ENCODE peak calls at places on chromosome 1, in ten cellular contexts. One of them, this sample, is unnamed.

GRCh38 chr1:184191181-184191601 is 139.7 kb downstream of the TSEN15 start:
- DNase-seq in Right ventricle myocardium superior: peak
- DNase-seq in activated T-cell treated with anti-CD3 and anti-CD28 coated beads, Interleukin-2, amount 50 U/mL, for 1 hour: no peak
- DNase-seq in left colon: peak
- DNase-seq in endothelial cell: no peak
- DNase-seq in mesothelial cell of epicardium: peak
- DNase-seq in psoas muscle: peak
- DNase-seq in NCI-H146: no peak
- DNase-seq in ELF-1: peak
- DNase-seq in memory B cell: no peak
- DNase-seq in this sample: no peak

GRCh38 chr1:94121411-94121821 is 468 bp upstream of the ABCA4 start:
- DNase-seq in NCI-H146: no peak
- DNase-seq in left colon: no peak
- DNase-seq in memory B cell: no peak
- DNase-seq in endothelial cell: no peak
- DNase-seq in psoas muscle: no peak
- DNase-seq in ELF-1: peak
- DNase-seq in mesothelial cell of epicardium: no peak
- DNase-seq in Right ventricle myocardium superior: no peak
- DNase-seq in activated T-cell treated with anti-CD3 and anti-CD28 coated beads, Interleukin-2, amount 50 U/mL, for 1 hour: no peak
- DNase-seq in this sample: no peak

GRCh38 chr1:55447488-55447887 is 232.3 kb upstream of the USP24 start:
- DNase-seq in activated T-cell treated with anti-CD3 and anti-CD28 coated beads, Interleukin-2, amount 50 U/mL, for 1 hour: no peak
- DNase-seq in psoas muscle: no peak
- DNase-seq in ELF-1: no peak
- DNase-seq in left colon: no peak
- DNase-seq in mesothelial cell of epicardium: no peak
- DNase-seq in Right ventricle myocardium superior: no peak
- DNase-seq in endothelial cell: no peak
- DNase-seq in memory B cell: no peak
- DNase-seq in NCI-H146: no peak
- DNase-seq in this sample: no peak

GRCh38 chr1:234529095-234529494 is 50.1 kb upstream of the TARBP1 start:
- DNase-seq in memory B cell: no peak
- DNase-seq in mesothelial cell of epicardium: no peak
- DNase-seq in NCI-H146: no peak
- DNase-seq in activated T-cell treated with anti-CD3 and anti-CD28 coated beads, Interleukin-2, amount 50 U/mL, for 1 hour: no peak
- DNase-seq in Right ventricle myocardium superior: no peak
- DNase-seq in ELF-1: no peak
- DNase-seq in left colon: no peak
- DNase-seq in endothelial cell: no peak
- DNase-seq in psoas muscle: no peak
- DNase-seq in this sample: no peak

GRCh38 chr1:36457691-36458090 is 6.5 kb downstream of the MRPS15 start:
- DNase-seq in ELF-1: no peak
- DNase-seq in memory B cell: no peak
- DNase-seq in activated T-cell treated with anti-CD3 and anti-CD28 coated beads, Interleukin-2, amount 50 U/mL, for 1 hour: no peak
- DNase-seq in Right ventricle myocardium superior: no peak
- DNase-seq in endothelial cell: no peak
- DNase-seq in psoas muscle: no peak
- DNase-seq in NCI-H146: no peak
- DNase-seq in left colon: no peak
- DNase-seq in mesothelial cell of epicardium: no peak
- DNase-seq in this sample: no peak

GRCh38 chr1:46575300-46575699 is 23.9 kb upstream of the KNCN start:
- DNase-seq in memory B cell: no peak
- DNase-seq in NCI-H146: peak
- DNase-seq in endothelial cell: no peak
- DNase-seq in ELF-1: no peak
- DNase-seq in Right ventricle myocardium superior: no peak
- DNase-seq in psoas muscle: no peak
- DNase-seq in activated T-cell treated with anti-CD3 and anti-CD28 coated beads, Interleukin-2, amount 50 U/mL, for 1 hour: no peak
- DNase-seq in mesothelial cell of epicardium: no peak
- DNase-seq in left colon: no peak
- DNase-seq in this sample: peak

GRCh38 chr1:25806418-25806817 is 6.4 kb downstream of the SELENON start:
- DNase-seq in Right ventricle myocardium superior: peak
- DNase-seq in NCI-H146: no peak
- DNase-seq in endothelial cell: no peak
- DNase-seq in ELF-1: no peak
- DNase-seq in mesothelial cell of epicardium: no peak
- DNase-seq in memory B cell: no peak
- DNase-seq in activated T-cell treated with anti-CD3 and anti-CD28 coated beads, Interleukin-2, amount 50 U/mL, for 1 hour: no peak
- DNase-seq in left colon: no peak
- DNase-seq in psoas muscle: peak
- DNase-seq in this sample: no peak

GRCh38 chr1:234955107-234955731 is 173.4 kb downstream of the TOMM20 start:
- DNase-seq in NCI-H146: peak
- DNase-seq in memory B cell: no peak
- DNase-seq in left colon: peak
- DNase-seq in endothelial cell: no peak
- DNase-seq in activated T-cell treated with anti-CD3 and anti-CD28 coated beads, Interleukin-2, amount 50 U/mL, for 1 hour: no peak
- DNase-seq in Right ventricle myocardium superior: peak
- DNase-seq in mesothelial cell of epicardium: no peak
- DNase-seq in ELF-1: peak
- DNase-seq in psoas muscle: peak
- DNase-seq in this sample: no peak

GRCh38 chr1:209249280-209249670 is 334.2 kb upstream of the CAMK1G start:
- DNase-seq in Right ventricle myocardium superior: no peak
- DNase-seq in left colon: no peak
- DNase-seq in mesothelial cell of epicardium: no peak
- DNase-seq in activated T-cell treated with anti-CD3 and anti-CD28 coated beads, Interleukin-2, amount 50 U/mL, for 1 hour: no peak
- DNase-seq in NCI-H146: no peak
- DNase-seq in psoas muscle: no peak
- DNase-seq in endothelial cell: no peak
- DNase-seq in memory B cell: no peak
- DNase-seq in ELF-1: no peak
- DNase-seq in this sample: no peak

GRCh38 chr1:26307363-26307781 is 936 bp upstream of the UBXN11 start:
- DNase-seq in activated T-cell treated with anti-CD3 and anti-CD28 coated beads, Interleukin-2, amount 50 U/mL, for 1 hour: peak
- DNase-seq in NCI-H146: peak
- DNase-seq in psoas muscle: no peak
- DNase-seq in ELF-1: no peak
- DNase-seq in left colon: no peak
- DNase-seq in Right ventricle myocardium superior: no peak
- DNase-seq in memory B cell: no peak
- DNase-seq in endothelial cell: no peak
- DNase-seq in mesothelial cell of epicardium: no peak
- DNase-seq in this sample: no peak

GRCh38 chr1:93702102-93702827 is 20.6 kb upstream of the BCAR3 start:
- DNase-seq in mesothelial cell of epicardium: no peak
- DNase-seq in ELF-1: no peak
- DNase-seq in memory B cell: no peak
- DNase-seq in Right ventricle myocardium superior: peak
- DNase-seq in left colon: no peak
- DNase-seq in activated T-cell treated with anti-CD3 and anti-CD28 coated beads, Interleukin-2, amount 50 U/mL, for 1 hour: no peak
- DNase-seq in psoas muscle: peak
- DNase-seq in NCI-H146: no peak
- DNase-seq in endothelial cell: no peak
- DNase-seq in this sample: no peak

GRCh38 chr1:44454704-44455103 is 49.6 kb downstream of the RNF220 start:
- DNase-seq in ELF-1: no peak
- DNase-seq in memory B cell: no peak
- DNase-seq in left colon: no peak
- DNase-seq in mesothelial cell of epicardium: no peak
- DNase-seq in NCI-H146: no peak
- DNase-seq in activated T-cell treated with anti-CD3 and anti-CD28 coated beads, Interleukin-2, amount 50 U/mL, for 1 hour: no peak
- DNase-seq in psoas muscle: no peak
- DNase-seq in endothelial cell: no peak
- DNase-seq in Right ventricle myocardium superior: no peak
- DNase-seq in this sample: no peak

GRCh38 chr1:177948336-177948972 is 21.4 kb downstream of the SEC16B start:
- DNase-seq in NCI-H146: peak
- DNase-seq in psoas muscle: peak
- DNase-seq in activated T-cell treated with anti-CD3 and anti-CD28 coated beads, Interleukin-2, amount 50 U/mL, for 1 hour: no peak
- DNase-seq in Right ventricle myocardium superior: no peak
- DNase-seq in ELF-1: peak
- DNase-seq in mesothelial cell of epicardium: no peak
- DNase-seq in left colon: no peak
- DNase-seq in memory B cell: peak
- DNase-seq in endothelial cell: peak
- DNase-seq in this sample: peak

GRCh38 chr1:41810446-41810845 is 108.3 kb downstream of the HIVEP3 start:
- DNase-seq in endothelial cell: peak
- DNase-seq in mesothelial cell of epicardium: no peak
- DNase-seq in Right ventricle myocardium superior: no peak
- DNase-seq in memory B cell: peak
- DNase-seq in left colon: no peak
- DNase-seq in ELF-1: peak
- DNase-seq in psoas muscle: no peak
- DNase-seq in activated T-cell treated with anti-CD3 and anti-CD28 coated beads, Interleukin-2, amount 50 U/mL, for 1 hour: peak
- DNase-seq in NCI-H146: no peak
- DNase-seq in this sample: no peak

GRCh38 chr1:185062710-185063370 is 17.5 kb downstream of the RNF2 start:
- DNase-seq in NCI-H146: no peak
- DNase-seq in left colon: no peak
- DNase-seq in psoas muscle: no peak
- DNase-seq in activated T-cell treated with anti-CD3 and anti-CD28 coated beads, Interleukin-2, amount 50 U/mL, for 1 hour: no peak
- DNase-seq in mesothelial cell of epicardium: no peak
- DNase-seq in ELF-1: no peak
- DNase-seq in Right ventricle myocardium superior: no peak
- DNase-seq in endothelial cell: no peak
- DNase-seq in memory B cell: no peak
- DNase-seq in this sample: no peak

GRCh38 chr1:28392027-28392652 is 22.6 kb downstream of the PHACTR4 start:
- DNase-seq in NCI-H146: no peak
- DNase-seq in left colon: no peak
- DNase-seq in psoas muscle: no peak
- DNase-seq in endothelial cell: no peak
- DNase-seq in ELF-1: no peak
- DNase-seq in memory B cell: no peak
- DNase-seq in mesothelial cell of epicardium: no peak
- DNase-seq in Right ventricle myocardium superior: no peak
- DNase-seq in activated T-cell treated with anti-CD3 and anti-CD28 coated beads, Interleukin-2, amount 50 U/mL, for 1 hour: no peak
- DNase-seq in this sample: no peak

GRCh38 chr1:39258146-39258924 is 53.8 kb downstream of the MACF1 start:
- DNase-seq in Right ventricle myocardium superior: peak
- DNase-seq in mesothelial cell of epicardium: peak
- DNase-seq in NCI-H146: peak
- DNase-seq in activated T-cell treated with anti-CD3 and anti-CD28 coated beads, Interleukin-2, amount 50 U/mL, for 1 hour: peak
- DNase-seq in endothelial cell: peak
- DNase-seq in ELF-1: peak
- DNase-seq in psoas muscle: peak
- DNase-seq in memory B cell: peak
- DNase-seq in left colon: no peak
- DNase-seq in this sample: peak

GRCh38 chr1:208047476-208047934 is 136.6 kb upstream of the CD34 start:
- DNase-seq in NCI-H146: no peak
- DNase-seq in activated T-cell treated with anti-CD3 and anti-CD28 coated beads, Interleukin-2, amount 50 U/mL, for 1 hour: no peak
- DNase-seq in psoas muscle: peak
- DNase-seq in left colon: peak
- DNase-seq in Right ventricle myocardium superior: peak
- DNase-seq in ELF-1: no peak
- DNase-seq in memory B cell: no peak
- DNase-seq in endothelial cell: no peak
- DNase-seq in mesothelial cell of epicardium: no peak
- DNase-seq in this sample: no peak

GRCh38 chr1:56416385-56416972 is 162.9 kb downstream of the PLPP3 start:
- DNase-seq in endothelial cell: no peak
- DNase-seq in ELF-1: no peak
- DNase-seq in Right ventricle myocardium superior: no peak
- DNase-seq in mesothelial cell of epicardium: no peak
- DNase-seq in psoas muscle: no peak
- DNase-seq in memory B cell: no peak
- DNase-seq in activated T-cell treated with anti-CD3 and anti-CD28 coated beads, Interleukin-2, amount 50 U/mL, for 1 hour: no peak
- DNase-seq in NCI-H146: no peak
- DNase-seq in left colon: no peak
- DNase-seq in this sample: no peak

GRCh38 chr1:99122039-99122438 is 117.4 kb upstream of the PLPPR5 start:
- DNase-seq in memory B cell: no peak
- DNase-seq in endothelial cell: no peak
- DNase-seq in activated T-cell treated with anti-CD3 and anti-CD28 coated beads, Interleukin-2, amount 50 U/mL, for 1 hour: no peak
- DNase-seq in NCI-H146: no peak
- DNase-seq in ELF-1: peak
- DNase-seq in mesothelial cell of epicardium: no peak
- DNase-seq in Right ventricle myocardium superior: no peak
- DNase-seq in psoas muscle: no peak
- DNase-seq in left colon: no peak
- DNase-seq in this sample: no peak

GRCh38 chr1:65068202-65069011 is 79.6 kb upstream of the AK4 start:
- DNase-seq in NCI-H146: peak
- DNase-seq in Right ventricle myocardium superior: no peak
- DNase-seq in memory B cell: no peak
- DNase-seq in ELF-1: peak
- DNase-seq in mesothelial cell of epicardium: no peak
- DNase-seq in psoas muscle: no peak
- DNase-seq in endothelial cell: no peak
- DNase-seq in activated T-cell treated with anti-CD3 and anti-CD28 coated beads, Interleukin-2, amount 50 U/mL, for 1 hour: no peak
- DNase-seq in left colon: no peak
- DNase-seq in this sample: no peak

GRCh38 chr1:173527151-173527826 is 50.2 kb downstream of the PRDX6 start:
- DNase-seq in NCI-H146: no peak
- DNase-seq in psoas muscle: no peak
- DNase-seq in activated T-cell treated with anti-CD3 and anti-CD28 coated beads, Interleukin-2, amount 50 U/mL, for 1 hour: no peak
- DNase-seq in ELF-1: no peak
- DNase-seq in Right ventricle myocardium superior: no peak
- DNase-seq in left colon: no peak
- DNase-seq in memory B cell: no peak
- DNase-seq in endothelial cell: no peak
- DNase-seq in mesothelial cell of epicardium: no peak
- DNase-seq in this sample: peak

GRCh38 chr1:39540504-39541031 is 36.0 kb downstream of the PABPC4 start:
- DNase-seq in psoas muscle: peak
- DNase-seq in NCI-H146: no peak
- DNase-seq in ELF-1: no peak
- DNase-seq in endothelial cell: no peak
- DNase-seq in left colon: peak
- DNase-seq in activated T-cell treated with anti-CD3 and anti-CD28 coated beads, Interleukin-2, amount 50 U/mL, for 1 hour: no peak
- DNase-seq in memory B cell: no peak
- DNase-seq in mesothelial cell of epicardium: no peak
- DNase-seq in Right ventricle myocardium superior: peak
- DNase-seq in this sample: no peak

GRCh38 chr1:230240446-230241076 is 173.5 kb downstream of the GALNT2 start:
- DNase-seq in left colon: no peak
- DNase-seq in ELF-1: no peak
- DNase-seq in endothelial cell: no peak
- DNase-seq in memory B cell: no peak
- DNase-seq in psoas muscle: no peak
- DNase-seq in activated T-cell treated with anti-CD3 and anti-CD28 coated beads, Interleukin-2, amount 50 U/mL, for 1 hour: no peak
- DNase-seq in NCI-H146: no peak
- DNase-seq in mesothelial cell of epicardium: no peak
- DNase-seq in Right ventricle myocardium superior: no peak
- DNase-seq in this sample: no peak

GRCh38 chr1:38727629-38728175 is 131.9 kb downstream of the RRAGC start:
- DNase-seq in memory B cell: no peak
- DNase-seq in left colon: no peak
- DNase-seq in NCI-H146: no peak
- DNase-seq in activated T-cell treated with anti-CD3 and anti-CD28 coated beads, Interleukin-2, amount 50 U/mL, for 1 hour: no peak
- DNase-seq in ELF-1: peak
- DNase-seq in endothelial cell: no peak
- DNase-seq in Right ventricle myocardium superior: no peak
- DNase-seq in mesothelial cell of epicardium: no peak
- DNase-seq in psoas muscle: no peak
- DNase-seq in this sample: no peak

GRCh38 chr1:44288883-44289282 is 66.2 kb downstream of the ERI3 start:
- DNase-seq in mesothelial cell of epicardium: no peak
- DNase-seq in endothelial cell: no peak
- DNase-seq in psoas muscle: no peak
- DNase-seq in left colon: peak
- DNase-seq in NCI-H146: peak
- DNase-seq in Right ventricle myocardium superior: no peak
- DNase-seq in activated T-cell treated with anti-CD3 and anti-CD28 coated beads, Interleukin-2, amount 50 U/mL, for 1 hour: no peak
- DNase-seq in ELF-1: no peak
- DNase-seq in memory B cell: no peak
- DNase-seq in this sample: no peak

GRCh38 chr1:173475564-173476196 is 1.5 kb upstream of the PRDX6 start:
- DNase-seq in psoas muscle: no peak
- DNase-seq in endothelial cell: no peak
- DNase-seq in activated T-cell treated with anti-CD3 and anti-CD28 coated beads, Interleukin-2, amount 50 U/mL, for 1 hour: no peak
- DNase-seq in mesothelial cell of epicardium: no peak
- DNase-seq in memory B cell: no peak
- DNase-seq in Right ventricle myocardium superior: no peak
- DNase-seq in left colon: no peak
- DNase-seq in ELF-1: no peak
- DNase-seq in NCI-H146: no peak
- DNase-seq in this sample: no peak

GRCh38 chr1:47804127-47804526 is 193.1 kb downstream of the TRABD2B start:
- DNase-seq in endothelial cell: no peak
- DNase-seq in ELF-1: peak
- DNase-seq in activated T-cell treated with anti-CD3 and anti-CD28 coated beads, Interleukin-2, amount 50 U/mL, for 1 hour: no peak
- DNase-seq in memory B cell: no peak
- DNase-seq in mesothelial cell of epicardium: no peak
- DNase-seq in psoas muscle: no peak
- DNase-seq in left colon: no peak
- DNase-seq in Right ventricle myocardium superior: no peak
- DNase-seq in NCI-H146: peak
- DNase-seq in this sample: no peak

This sample was measured in NCI-H1105.